ENCODE peak calls at places on chromosomes 7 and 10, in eight cellular contexts. T is left lung; Y is CD4-positive, alpha-beta T cell; H is gastroesophageal sphincter; N is upper lobe of left lung; A is left ventricle myocardium superior; V is mucosa of descending colon; E is T-helper 17 cell. B is an unnamed sample.

GRCh38 chr10:14247650-14248258 is 83.0 kb downstream of the FRMD4A start:
- ATAC-seq in T (no peak), Y (no peak), H (peak), N (no peak), A (peak), V (no peak), E (no peak), B (no peak)

GRCh38 chr10:118621304-118621942 is 26.0 kb upstream of the PRLHR start:
- ATAC-seq in T (no peak), Y (peak), H (peak), N (no peak), A (no peak), V (no peak), E (peak), B (peak)

GRCh38 chr7:116717137-116717536 is 45.1 kb downstream of the MET start:
- ATAC-seq in T (no peak), Y (no peak), H (no peak), N (no peak), A (no peak), V (no peak), E (no peak), B (no peak)

GRCh38 chr7:92071032-92071431 is 63.2 kb downstream of the CYP51A1 start:
- ATAC-seq in T (peak), Y (no peak), H (no peak), N (no peak), A (peak), V (peak), E (no peak), B (no peak)

GRCh38 chr10:78292987-78293865 is 259.6 kb downstream of the RPS24 start:
- ATAC-seq in T (no peak), Y (no peak), H (no peak), N (no peak), A (no peak), V (no peak), E (no peak), B (no peak)

GRCh38 chr10:100740476-100741341 is 4.7 kb upstream of the PAX2 start:
- ATAC-seq in T (no peak), Y (no peak), H (no peak), N (no peak), A (no peak), V (no peak), E (no peak), B (no peak)

GRCh38 chr7:125573131-125573530 is 643.5 kb upstream of the POT1 start:
- ATAC-seq in T (no peak), Y (no peak), H (no peak), N (no peak), A (no peak), V (no peak), E (no peak), B (no peak)

GRCh38 chr7:24826662-24827020 is 69.4 kb upstream of the GSDME start:
- ATAC-seq in T (no peak), Y (peak), H (no peak), N (no peak), A (no peak), V (no peak), E (peak), B (no peak)